ENCODE peak calls at places on chromosome 16, in ten cellular contexts. T is stomach, U is upper lobe of left lung, J is transverse colon, A is endothelial cell of umbilical vein, I is prostate gland, C is HCT116, S is suprapubic skin, Q is GM12892, O is breast epithelium. E is an unnamed sample.

GRCh38 chr16:2039286-2040030 is 8.2 kb downstream of the NTHL1 start:
- DNase-seq in T (peak; percentile 83), S (no peak), A (no peak), O (peak; percentile 64), Q (no peak), C (no peak), U (peak; percentile 83), J (peak; percentile 72), I (peak; percentile 86), E (no peak)

GRCh38 chr16:83458612-83459011 is 349.2 kb upstream of the HSBP1 start:
- DNase-seq in I (no peak), S (no peak), T (no peak), A (no peak), U (no peak), J (no peak), O (no peak), C (no peak), Q (no peak), E (no peak)

GRCh38 chr16:15492091-15492740 is 57.8 kb downstream of the BMERB1 start:
- DNase-seq in T (no peak), O (no peak), Q (no peak), A (no peak), S (peak; percentile 55), U (no peak), J (no peak), I (no peak), C (no peak), E (no peak)

GRCh38 chr16:4572715-4573114 is 16.6 kb downstream of the C16orf96 start:
- DNase-seq in C (no peak), T (no peak), U (no peak), J (no peak), O (no peak), Q (no peak), S (no peak), I (no peak), A (no peak), E (no peak)

GRCh38 chr16:49437344-49437743 is 63.7 kb downstream of the C16orf78 start:
- DNase-seq in S (no peak), C (no peak), A (no peak), J (no peak), T (no peak), U (no peak), Q (no peak), O (no peak), I (no peak), E (no peak)

GRCh38 chr16:85649411-85649977 is 36.4 kb downstream of the GSE1 start:
- DNase-seq in U (peak; percentile 66), T (no peak), I (no peak), J (no peak), Q (no peak), S (no peak), A (no peak), C (no peak), O (no peak), E (no peak)

GRCh38 chr16:15418206-15418605 is 16.2 kb upstream of the BMERB1 start:
- DNase-seq in C (no peak), S (no peak), T (no peak), I (no peak), U (no peak), A (no peak), O (no peak), J (no peak), Q (no peak), E (no peak)

GRCh38 chr16:81616321-81617020 is 162.6 kb upstream of the PLCG2 start:
- DNase-seq in J (peak; percentile 77), U (peak; percentile 88), A (peak; percentile 53), T (peak; percentile 73), S (no peak), Q (peak; percentile 78), I (peak; percentile 71), C (no peak), O (no peak), E (peak; percentile 79)

GRCh38 chr16:4593069-4593468 is 21.6 kb downstream of the UBALD1 start:
- DNase-seq in C (no peak), I (no peak), S (no peak), Q (no peak), A (no peak), O (no peak), T (no peak), U (peak; percentile 82), J (no peak), E (no peak)

GRCh38 chr16:59634951-59635350 is 900.8 kb upstream of the GOT2 start:
- DNase-seq in J (no peak), O (no peak), T (no peak), C (no peak), Q (no peak), I (no peak), U (no peak), A (no peak), S (no peak), E (no peak)

GRCh38 chr16:48054881-48055601 is 100.8 kb downstream of the ABCC12 start:
- DNase-seq in O (peak; percentile 28), A (peak; percentile 45), S (no peak), J (peak; percentile 22), U (peak; percentile 17), C (peak; percentile 35), T (peak; percentile 47), I (peak; percentile 23), Q (peak; percentile 21), E (peak; percentile 38)

GRCh38 chr16:2447920-2448583 is 11.9 kb upstream of the TEDC2 start:
- DNase-seq in U (no peak), Q (no peak), S (no peak), I (no peak), J (no peak), O (no peak), A (no peak), T (no peak), C (no peak), E (no peak)

GRCh38 chr16:75494696-75495601 is at the start of gene CHST6:
- DNase-seq in S (no peak), Q (peak; percentile 67), A (peak; percentile 27), T (no peak), I (no peak), C (no peak), O (no peak), U (peak; percentile 87), J (peak; percentile 31), E (peak; percentile 67)

GRCh38 chr16:3158014-3158497 is 23.2 kb downstream of the ZNF213 start:
- DNase-seq in C (no peak), T (no peak), U (no peak), J (no peak), S (peak; percentile 82), O (no peak), I (peak; percentile 16), A (peak; percentile 35), Q (no peak), E (no peak)

DNA sequence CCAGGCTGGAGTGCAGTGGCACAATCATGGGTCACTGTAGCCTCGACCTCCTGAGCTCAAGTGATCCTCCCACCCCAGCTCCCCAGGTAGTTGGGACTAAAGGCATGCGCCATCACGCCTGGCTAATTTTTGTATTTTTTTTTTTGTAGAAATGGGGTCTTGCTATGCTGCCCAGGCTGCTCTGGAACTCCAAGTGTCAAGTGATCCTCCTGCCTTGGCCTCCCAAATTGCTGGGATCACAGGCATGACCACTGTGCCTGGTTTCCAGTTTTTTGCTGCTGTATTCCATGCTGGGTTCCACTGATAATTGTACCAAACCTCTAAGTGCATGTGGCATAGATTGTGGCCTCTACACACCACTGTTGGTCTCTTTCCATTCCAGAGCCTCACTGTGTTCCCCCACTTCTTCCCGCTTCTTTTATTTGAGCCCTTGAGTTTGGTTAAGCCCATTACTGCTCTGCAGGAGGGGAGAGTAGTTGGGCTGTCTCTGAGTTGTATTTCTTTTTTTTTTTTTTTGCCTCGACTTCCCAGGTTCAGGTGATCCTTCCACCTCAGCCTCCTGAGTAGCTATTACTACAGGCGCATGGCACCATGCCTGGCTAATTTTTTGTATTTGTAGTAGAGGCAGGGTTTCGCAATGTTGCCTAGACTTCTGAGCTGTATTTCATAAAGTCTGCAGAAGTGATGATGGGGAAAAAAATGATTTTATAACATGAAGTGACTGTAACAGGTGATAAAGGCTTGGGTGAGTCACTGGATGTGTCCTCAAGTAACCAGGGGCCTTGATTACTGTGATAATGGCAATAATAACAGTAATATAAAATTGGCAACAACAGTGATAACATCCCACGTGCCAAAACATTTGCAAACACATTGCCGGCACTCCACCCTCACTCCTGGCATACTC is 30.0 kb downstream of the EEF2K start:
- DNase-seq in U (no peak), Q (no peak), S (no peak), I (peak; percentile 35), A (peak; percentile 13), O (no peak), J (peak; percentile 48), T (no peak), C (no peak), E (no peak)
- TF ChIP-seq POLR2AphosphoS5 in U (no peak), Q (no peak), S (no peak), I (no peak), A (no peak), O (peak; percentile 52), J (no peak), T (no peak), C (no peak), E (no peak)

GRCh38 chr16:27463741-27464662 is 62.0 kb downstream of the IL21R start:
- DNase-seq in S (no peak), T (no peak), I (no peak), Q (no peak), C (no peak), J (no peak), U (peak; percentile 72), O (no peak), A (no peak), E (no peak)
- TF ChIP-seq POLR2AphosphoS5 in S (no peak), T (no peak), I (no peak), Q (no peak), C (no peak), J (no peak), U (no peak), O (no peak), A (no peak), E (no peak)

DNA sequence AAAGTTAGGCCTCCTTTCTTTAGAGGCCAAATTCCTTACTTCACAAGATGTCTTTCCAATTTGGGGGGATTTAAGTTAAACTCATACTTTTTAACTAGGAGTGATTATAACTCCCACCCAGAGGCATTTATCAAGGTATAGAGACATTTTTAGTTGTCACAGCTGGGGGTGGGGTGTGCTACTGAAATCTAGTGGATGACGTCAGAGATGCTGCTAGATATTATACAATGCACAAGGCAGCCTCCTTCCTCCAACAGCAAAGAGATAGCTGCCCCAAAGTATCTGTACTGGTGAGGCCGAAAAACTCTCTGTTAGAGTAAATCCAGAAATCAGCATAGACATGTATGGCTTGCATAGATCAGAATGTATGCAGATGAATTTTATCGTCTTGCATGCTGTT is 324.0 kb downstream of the HS3ST4 start:
- DNase-seq in C (no peak), A (no peak), U (no peak), Q (no peak), T (no peak), I (no peak), S (no peak), O (no peak), J (no peak), E (no peak)
- TF ChIP-seq POLR2AphosphoS5 in C (no peak), A (no peak), U (no peak), Q (no peak), T (no peak), I (no peak), S (no peak), O (no peak), J (no peak), E (no peak)

DNA sequence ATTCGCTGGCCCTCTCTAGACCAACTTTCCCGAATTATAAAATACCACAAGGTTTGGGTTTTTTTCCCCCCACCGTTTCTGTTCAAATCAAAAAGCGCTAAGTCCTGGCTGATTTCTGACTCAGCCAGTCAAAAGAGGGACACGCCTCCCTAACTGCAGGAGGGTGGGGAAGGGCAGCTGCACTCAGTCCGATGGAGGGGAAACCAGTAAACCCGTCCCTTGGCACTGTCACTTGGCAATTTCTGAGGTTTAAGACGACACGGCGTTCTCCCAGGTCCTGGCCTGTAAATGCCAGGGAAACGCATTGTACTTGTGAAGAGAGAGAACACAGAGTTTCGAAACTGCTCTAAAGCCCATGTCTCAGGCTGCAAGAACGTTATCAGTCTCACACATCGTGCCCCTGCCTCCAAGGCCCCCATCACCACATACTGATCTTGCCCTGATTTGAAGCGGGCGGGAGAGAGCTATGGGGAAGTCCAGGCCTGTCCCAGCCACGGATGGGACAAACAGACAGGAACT is 57.9 kb downstream of the ZFHX3 start:
- DNase-seq in A (peak; percentile 35), C (peak; percentile 31), T (peak; percentile 61), J (peak; percentile 68), O (peak; percentile 80), I (peak; percentile 97), U (no peak), S (peak; percentile 94), Q (no peak), E (no peak)
- TF ChIP-seq POLR2AphosphoS5 in A (no peak), C (no peak), T (peak; percentile 67), J (peak; percentile 54), O (peak; percentile 90), I (peak; percentile 98), U (no peak), S (peak; percentile 95), Q (no peak), E (no peak)

E was measured in GM12891.